ENCODE peak calls at places on chromosomes 12 and 14, in four cellular contexts. K, G, Z and U are unnamed samples.

GRCh38 chr12:47520029-47520428 is 185.8 kb downstream of the RPAP3 start:
- DNase-seq in K (no peak), G (no peak), Z (no peak), U (no peak)

GRCh38 chr14:91858536-91859275 is 8.6 kb downstream of the TC2N start:
- DNase-seq in K (peak), G (no peak), Z (no peak), U (peak)

GRCh38 chr12:48175613-48176416 is 7.6 kb upstream of the CCDC184 start:
- DNase-seq in K (no peak), G (no peak), Z (no peak), U (no peak)

GRCh38 chr12:61385771-61386170 is 874.4 kb upstream of the USP15 start:
- DNase-seq in K (no peak), G (no peak), Z (no peak), U (no peak)

GRCh38 chr14:59869381-59870255 is 958 bp downstream of the RTN1 start:
- DNase-seq in K (no peak), G (no peak), Z (peak), U (peak)

GRCh38 chr12:42696424-42697149 is 107.0 kb upstream of the PRICKLE1 start:
- DNase-seq in K (no peak), G (no peak), Z (no peak), U (no peak)

GRCh38 chr12:89448951-89449371 is 75.6 kb downstream of the GALNT4 start:
- DNase-seq in K (no peak), G (no peak), Z (no peak), U (no peak)

GRCh38 chr14:56422703-56423213 is 156.8 kb upstream of the TMEM260 start:
- DNase-seq in K (peak), G (peak), Z (peak), U (peak)

GRCh38 chr14:87187787-87188186 is 805.2 kb downstream of the GALC start:
- DNase-seq in K (no peak), G (no peak), Z (no peak), U (no peak)

GRCh38 chr12:54439521-54440255 is 20.6 kb upstream of the ITGA5 start:
- DNase-seq in K (peak), G (peak), Z (peak), U (peak)

GRCh38 chr12:1913377-1914115 is 4.9 kb downstream of the CACNA2D4 start:
- DNase-seq in K (no peak), G (no peak), Z (no peak), U (peak)

GRCh38 chr12:95070378-95070777 is 3.0 kb downstream of the NR2C1 start:
- DNase-seq in K (no peak), G (no peak), Z (no peak), U (no peak)

GRCh38 chr14:41825622-41826021 is 218.9 kb downstream of the LRFN5 start:
- DNase-seq in K (no peak), G (no peak), Z (no peak), U (no peak)

GRCh38 chr12:132886529-132887477 is 602 bp downstream of the CHFR start:
- DNase-seq in K (peak), G (no peak), Z (no peak), U (no peak)

GRCh38 chr12:120249875-120250795 is 15.4 kb downstream of the PXN start:
- DNase-seq in K (no peak), G (no peak), Z (no peak), U (peak)

GRCh38 chr12:87054225-87054624 is 798.0 kb upstream of the MGAT4C start:
- DNase-seq in K (no peak), G (no peak), Z (no peak), U (no peak)

GRCh38 chr14:62694075-62694474 is 351.2 kb downstream of the KCNH5 start:
- DNase-seq in K (peak), G (no peak), Z (no peak), U (no peak)

DNA sequence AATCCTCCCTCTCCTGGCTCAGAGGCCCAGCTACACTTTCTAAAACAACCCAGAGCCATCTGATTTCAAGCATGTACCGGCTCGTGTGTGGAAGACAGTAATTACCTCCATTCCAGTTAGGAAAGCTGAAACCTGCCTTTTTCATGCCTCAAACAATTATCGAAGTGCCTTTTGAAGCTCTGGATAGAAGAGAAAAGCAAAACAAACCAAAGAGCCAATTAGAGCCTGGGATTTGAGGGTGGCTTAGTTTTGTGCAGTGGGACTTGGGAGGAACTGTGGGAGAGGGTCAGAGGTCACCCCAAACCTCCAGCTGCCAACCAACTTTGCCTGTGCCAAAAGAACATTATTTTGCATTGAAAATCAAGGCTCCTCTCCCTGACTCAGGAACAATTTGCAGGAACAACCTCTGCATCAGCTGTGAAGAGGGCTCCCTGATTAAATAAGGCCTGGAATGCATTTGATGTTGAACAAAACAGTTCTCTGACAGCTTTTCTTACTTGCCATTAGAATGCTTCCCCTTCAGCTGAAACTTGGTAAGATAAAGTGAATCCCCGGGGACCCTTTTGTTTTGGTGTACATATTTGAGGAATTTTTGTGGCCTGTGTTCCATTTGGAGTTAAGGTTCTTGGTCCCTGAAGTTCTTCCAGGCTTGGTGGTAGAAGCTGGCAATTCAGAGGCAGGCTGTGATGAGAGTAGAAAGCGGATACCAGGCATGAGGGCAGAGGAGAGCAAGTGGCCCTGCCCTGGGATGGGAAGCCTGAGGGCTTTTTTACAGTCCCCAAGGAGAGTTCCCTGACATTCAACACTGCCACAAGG is 270.1 kb downstream of the ZFP36L1 start:
- DNase-seq in K (no peak), G (no peak), Z (peak), U (no peak)
- TF ChIP-seq CTCF in K (no peak), G (no peak), Z (no peak), U (no peak)

GRCh38 chr12:115979351-115979750 is 298.1 kb downstream of the MED13L start:
- DNase-seq in K (no peak), G (no peak), Z (no peak), U (no peak)

GRCh38 chr12:115973066-115973465 is 304.4 kb downstream of the MED13L start:
- DNase-seq in K (no peak), G (no peak), Z (no peak), U (no peak)

GRCh38 chr12:115972241-115972640 is 305.3 kb downstream of the MED13L start:
- DNase-seq in K (no peak), G (no peak), Z (peak), U (no peak)

GRCh38 chr12:115975411-115975810 is 302.1 kb downstream of the MED13L start:
- DNase-seq in K (no peak), G (no peak), Z (no peak), U (no peak)

GRCh38 chr12:115973968-115974765 is 303.3 kb downstream of the MED13L start:
- DNase-seq in K (no peak), G (no peak), Z (no peak), U (no peak)
- TF ChIP-seq CTCF in K (no peak), G (no peak), Z (no peak), U (no peak)

DNA sequence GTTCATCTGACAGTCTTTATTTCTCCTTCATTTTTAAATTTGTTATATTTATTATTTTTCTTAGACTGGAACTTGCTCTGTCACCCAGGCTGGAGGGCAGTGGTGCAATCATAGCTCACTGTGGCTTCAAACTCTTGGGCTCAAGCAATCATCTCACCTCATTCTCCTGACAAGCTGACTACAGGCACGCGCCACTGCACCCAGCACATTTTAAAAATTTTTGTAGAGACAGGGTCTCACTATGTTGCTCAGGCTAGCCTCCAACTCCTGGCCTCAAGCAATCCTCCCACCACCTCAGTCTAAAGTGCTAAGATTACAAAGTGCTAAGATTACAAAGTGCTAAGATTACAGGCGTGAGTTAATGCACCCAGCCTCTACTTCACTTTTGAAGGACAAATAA is 96.6 kb downstream of the RALGAPA1 start:
- DNase-seq in K (no peak), G (no peak), Z (no peak), U (no peak)
- TF ChIP-seq CTCF in K (no peak), G (no peak), Z (no peak), U (no peak)

DNA sequence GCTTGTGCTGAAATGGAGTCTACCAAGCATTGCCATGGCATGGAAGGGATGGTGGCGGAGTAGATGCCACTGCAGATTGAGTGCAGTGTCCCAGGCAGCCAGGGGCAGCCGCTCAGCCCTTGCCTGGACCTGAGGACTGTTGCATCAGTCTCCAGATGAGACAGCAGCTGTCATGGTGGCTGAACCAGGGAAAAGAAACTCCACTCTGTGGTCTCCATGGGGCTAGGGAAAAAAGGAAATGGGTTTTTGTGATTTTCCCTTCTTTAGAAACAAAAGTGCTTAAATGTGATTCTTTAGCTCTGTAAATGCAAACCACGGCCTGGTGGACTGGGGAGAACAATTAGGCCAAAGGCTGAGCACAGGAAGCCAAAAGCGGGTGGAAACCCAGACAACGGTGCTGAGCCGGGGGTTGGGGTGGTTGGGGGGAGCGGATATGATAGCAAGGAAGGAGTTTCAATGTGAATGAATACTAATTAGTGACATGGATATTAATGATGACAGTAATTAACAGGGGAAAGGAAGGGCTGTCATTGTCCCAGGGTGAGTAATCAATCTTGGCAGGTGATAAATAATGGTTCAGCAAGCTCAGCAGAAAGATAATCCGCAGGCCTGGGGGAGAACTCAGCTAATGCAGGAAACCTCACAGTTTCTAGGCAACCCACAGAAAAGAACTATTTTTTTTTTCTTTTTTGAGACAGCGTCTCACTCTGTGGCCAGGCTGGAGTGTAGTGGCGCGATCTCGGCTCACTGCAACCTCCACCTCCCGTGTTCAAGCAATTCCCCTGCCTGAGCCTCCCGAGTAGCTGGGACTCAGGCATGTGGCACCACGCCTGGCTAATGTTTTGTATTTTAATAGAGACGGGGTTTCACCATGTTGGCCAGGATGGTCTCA is 442.6 kb downstream of the DPF3 start:
- DNase-seq in K (no peak), G (peak), Z (peak), U (peak)
- TF ChIP-seq CTCF in K (no peak), G (no peak), Z (no peak), U (no peak)

GRCh38 chr14:81991998-81992397 is 458.3 kb upstream of the SEL1L start:
- DNase-seq in K (no peak), G (no peak), Z (no peak), U (no peak)
- TF ChIP-seq CTCF in K (no peak), G (peak), Z (peak), U (no peak)

DNA sequence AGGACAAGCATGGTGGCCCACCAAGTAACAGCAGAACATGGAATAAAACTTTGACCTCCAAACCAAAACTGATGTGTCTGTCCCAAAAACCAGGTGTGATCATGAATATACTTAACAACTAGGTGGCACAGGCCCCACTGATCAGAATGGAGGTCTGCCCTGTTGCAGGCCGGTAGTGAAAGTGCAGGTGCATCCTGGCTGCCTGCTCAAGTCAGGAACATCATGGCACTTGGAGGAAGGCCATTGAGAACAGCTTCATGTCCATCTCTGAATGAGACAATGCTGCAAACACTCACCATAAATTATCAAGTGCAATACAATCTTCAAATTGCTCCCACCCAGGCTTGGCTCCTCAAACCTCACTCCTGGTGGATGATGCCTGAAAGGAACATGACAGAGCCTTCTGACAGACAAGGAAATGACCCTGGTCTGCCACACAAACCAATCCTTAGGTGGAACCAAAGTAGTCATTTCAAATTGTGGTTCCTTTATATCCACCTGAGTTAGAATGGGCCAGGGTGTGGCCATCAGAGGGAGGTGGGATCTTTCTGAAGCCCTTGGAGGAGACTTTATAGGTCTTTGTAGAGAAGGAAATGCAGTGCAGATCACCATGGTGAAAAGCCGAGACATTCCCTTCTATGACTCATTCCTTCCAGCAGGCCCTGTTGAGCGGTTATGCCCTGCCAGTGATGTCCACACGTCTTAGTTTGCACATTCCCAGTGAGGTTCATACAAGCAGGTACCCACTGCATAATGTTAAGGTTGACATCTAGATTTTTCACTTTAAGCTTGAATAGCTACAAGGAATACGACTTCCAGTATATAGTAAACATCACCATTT is 36.0 kb downstream of the EGLN3 start:
- DNase-seq in K (peak), G (peak), Z (no peak), U (no peak)
- TF ChIP-seq CTCF in K (no peak), G (no peak), Z (no peak), U (no peak)